ENCODE peak calls at places on chromosome 17, in ten cellular contexts. J is neural crest cell; L is T-helper 9 cell; X is omental fat pad; K is astrocyte of the spinal cord; D is pons; A is AG09319; O is SJSA1; Q is uterus; V is stimulated activated CD4-positive, alpha-beta T cell treated with anti-CD3 and anti-CD28 coated beads, Interleukin-12 subunit alpha, Interleukin-12 subunit beta, amount 100 ng/mL, for 48 hours. B is an unnamed sample.
A peak's percentile ranks its signal among the peaks of the same experiment; 100 is the strongest.

GRCh38 chr17:3712811-3713463 is 10.8 kb upstream of the HASPIN start:
- DNase-seq in V (peak; percentile 26), X (no peak), Q (no peak), O (peak; percentile 40), J (no peak), A (no peak), K (no peak), D (no peak), L (no peak), B (no peak)

GRCh38 chr17:78250891-78251772 is 19.7 kb downstream of the TMEM235 start:
- DNase-seq in L (peak; percentile 74), X (peak; percentile 50), Q (peak; percentile 72), V (peak; percentile 81), K (peak; percentile 83), A (peak; percentile 66), D (peak; percentile 83), J (peak; percentile 95), O (peak; percentile 90), B (peak; percentile 89)

GRCh38 chr17:27974531-27975145 is 67.8 kb upstream of the NLK start:
- DNase-seq in Q (no peak), A (no peak), X (no peak), O (no peak), D (no peak), J (no peak), V (no peak), L (no peak), K (no peak), B (peak; percentile 54)

GRCh38 chr17:6786618-6787017 is 10.6 kb downstream of the FBXO39 start:
- DNase-seq in L (no peak), O (peak; percentile 52), X (no peak), K (peak; percentile 53), Q (no peak), D (no peak), J (no peak), V (no peak), A (no peak), B (peak; percentile 84)

GRCh38 chr17:69724236-69724635 is 309.7 kb downstream of the MAP2K6 start:
- DNase-seq in D (no peak), Q (no peak), A (no peak), V (no peak), O (no peak), K (no peak), X (no peak), J (no peak), L (no peak), B (no peak)

GRCh38 chr17:48612456-48612853 is 1.6 kb upstream of the HOXB7 start:
- DNase-seq in D (no peak), V (no peak), X (no peak), O (no peak), J (no peak), K (peak; percentile 61), Q (no peak), L (no peak), A (no peak), B (no peak)

GRCh38 chr17:68378202-68379149 is 78.8 kb downstream of the WIPI1 start:
- DNase-seq in L (no peak), D (peak; percentile 49), J (peak; percentile 5), Q (peak; percentile 98), X (peak; percentile 73), O (no peak), K (peak; percentile 95), V (no peak), A (peak; percentile 89), B (peak; percentile 48)

GRCh38 chr17:78974635-78975591 is 4.8 kb downstream of the LGALS3BP start:
- DNase-seq in K (peak; percentile 75), L (no peak), O (no peak), X (no peak), Q (peak; percentile 84), V (no peak), J (no peak), A (peak; percentile 74), D (peak; percentile 42), B (peak; percentile 90)

GRCh38 chr17:79832211-79833109 is 6.8 kb downstream of the CBX4 start:
- DNase-seq in V (no peak), K (no peak), D (no peak), L (no peak), X (no peak), Q (no peak), J (peak; percentile 36), A (no peak), O (no peak), B (no peak)

GRCh38 chr17:81647640-81648012 is 8.7 kb downstream of the PDE6G start:
- DNase-seq in D (no peak), A (no peak), K (no peak), X (no peak), Q (no peak), O (no peak), V (no peak), L (no peak), J (no peak), B (no peak)

GRCh38 chr17:57869599-57870282 is 19.9 kb upstream of the MRPS23 start:
- DNase-seq in O (no peak), J (no peak), Q (no peak), L (no peak), X (no peak), A (peak; percentile 80), K (peak; percentile 84), V (no peak), D (no peak), B (peak; percentile 81)

GRCh38 chr17:50871369-50871768 is 5.2 kb upstream of the TOB1 start:
- DNase-seq in D (no peak), J (no peak), O (no peak), L (peak; percentile 43), A (no peak), Q (no peak), X (no peak), V (no peak), K (no peak), B (no peak)

GRCh38 chr17:70137451-70138230 is 31.7 kb upstream of the KCNJ2 start:
- DNase-seq in J (no peak), Q (peak; percentile 41), O (peak; percentile 62), X (no peak), V (peak; percentile 17), A (peak; percentile 88), D (peak; percentile 87), K (peak; percentile 87), L (no peak), B (peak; percentile 92)

B was measured in epithelial cell of esophagus.